ENCODE peak calls at places on chromosomes 1 and 21, in eight cellular contexts. One of them, this sample, is unnamed.
A peak's percentile ranks its signal among the peaks of the same experiment; 100 is the strongest.

GRCh38 chr1:167584581-167584980 is 31.0 kb upstream of the CREG1 start:
- DNase-seq in stomach: no peak
- DNase-seq in T-helper 2 cell: no peak
- DNase-seq in Right ventricle myocardium superior: no peak
- DNase-seq in GM04503: no peak
- DNase-seq in posterior cingulate gyrus: no peak
- DNase-seq in AG09309: no peak
- DNase-seq in NCI-H1092: no peak
- DNase-seq in this sample: no peak

GRCh38 chr1:64117492-64117891 is 85.9 kb upstream of the UBE2U start:
- DNase-seq in stomach: no peak
- DNase-seq in GM04503: no peak
- DNase-seq in NCI-H1092: no peak
- DNase-seq in Right ventricle myocardium superior: no peak
- DNase-seq in T-helper 2 cell: no peak
- DNase-seq in AG09309: no peak
- DNase-seq in posterior cingulate gyrus: no peak
- DNase-seq in this sample: no peak

GRCh38 chr1:47684964-47685762 is 247.3 kb downstream of the FOXD2 start:
- DNase-seq in Right ventricle myocardium superior: no peak
- DNase-seq in GM04503: no peak
- DNase-seq in posterior cingulate gyrus: no peak
- DNase-seq in T-helper 2 cell: no peak
- DNase-seq in AG09309: no peak
- DNase-seq in stomach: no peak
- DNase-seq in NCI-H1092: no peak
- DNase-seq in this sample: no peak

GRCh38 chr1:29849038-29849750 is 612.9 kb downstream of the PTPRU start:
- DNase-seq in NCI-H1092: peak; percentile 57
- DNase-seq in AG09309: no peak
- DNase-seq in GM04503: no peak
- DNase-seq in Right ventricle myocardium superior: no peak
- DNase-seq in T-helper 2 cell: no peak
- DNase-seq in stomach: peak; percentile 33
- DNase-seq in posterior cingulate gyrus: no peak
- DNase-seq in this sample: peak; percentile 6

GRCh38 chr21:17454315-17455027 is 58.4 kb upstream of the CXADR start:
- DNase-seq in T-helper 2 cell: no peak
- DNase-seq in GM04503: peak; percentile 55
- DNase-seq in posterior cingulate gyrus: peak; percentile 62
- DNase-seq in Right ventricle myocardium superior: peak; percentile 50
- DNase-seq in AG09309: peak; percentile 34
- DNase-seq in NCI-H1092: no peak
- DNase-seq in stomach: no peak
- DNase-seq in this sample: peak; percentile 59

GRCh38 chr21:15592271-15592860 is 137.4 kb upstream of the USP25 start:
- DNase-seq in T-helper 2 cell: no peak
- DNase-seq in posterior cingulate gyrus: no peak
- DNase-seq in AG09309: peak; percentile 10
- DNase-seq in NCI-H1092: peak; percentile 10
- DNase-seq in GM04503: no peak
- DNase-seq in stomach: no peak
- DNase-seq in Right ventricle myocardium superior: no peak
- DNase-seq in this sample: peak; percentile 36

GRCh38 chr1:154501423-154502065 is 475 bp upstream of the TDRD10 start:
- DNase-seq in NCI-H1092: no peak
- DNase-seq in stomach: peak; percentile 40
- DNase-seq in posterior cingulate gyrus: no peak
- DNase-seq in T-helper 2 cell: no peak
- DNase-seq in Right ventricle myocardium superior: peak; percentile 80
- DNase-seq in GM04503: no peak
- DNase-seq in AG09309: no peak
- DNase-seq in this sample: no peak

GRCh38 chr1:179121159-179121938 is 39.5 kb downstream of the TOR3A start:
- DNase-seq in T-helper 2 cell: no peak
- DNase-seq in NCI-H1092: no peak
- DNase-seq in Right ventricle myocardium superior: no peak
- DNase-seq in posterior cingulate gyrus: no peak
- DNase-seq in stomach: no peak
- DNase-seq in AG09309: peak; percentile 46
- DNase-seq in GM04503: no peak
- DNase-seq in this sample: peak; percentile 52

GRCh38 chr1:36525166-36525565 is 42.5 kb upstream of the CSF3R start:
- DNase-seq in posterior cingulate gyrus: no peak
- DNase-seq in Right ventricle myocardium superior: no peak
- DNase-seq in stomach: peak; percentile 17
- DNase-seq in NCI-H1092: no peak
- DNase-seq in T-helper 2 cell: no peak
- DNase-seq in AG09309: no peak
- DNase-seq in GM04503: no peak
- DNase-seq in this sample: no peak

GRCh38 chr1:235050911-235051360 is 77.7 kb downstream of the TOMM20 start:
- DNase-seq in Right ventricle myocardium superior: no peak
- DNase-seq in AG09309: peak; percentile 72
- DNase-seq in stomach: no peak
- DNase-seq in posterior cingulate gyrus: no peak
- DNase-seq in NCI-H1092: no peak
- DNase-seq in GM04503: no peak
- DNase-seq in T-helper 2 cell: no peak
- DNase-seq in this sample: peak; percentile 53

GRCh38 chr1:169326644-169327316 is 40.8 kb downstream of the NME7 start:
- DNase-seq in T-helper 2 cell: no peak
- DNase-seq in posterior cingulate gyrus: no peak
- DNase-seq in GM04503: no peak
- DNase-seq in Right ventricle myocardium superior: no peak
- DNase-seq in NCI-H1092: no peak
- DNase-seq in stomach: no peak
- DNase-seq in AG09309: no peak
- DNase-seq in this sample: no peak

GRCh38 chr1:172976222-172977041 is 74.3 kb downstream of the TNFSF18 start:
- DNase-seq in GM04503: peak; percentile 83
- DNase-seq in stomach: peak; percentile 64
- DNase-seq in AG09309: peak; percentile 91
- DNase-seq in NCI-H1092: no peak
- DNase-seq in Right ventricle myocardium superior: no peak
- DNase-seq in posterior cingulate gyrus: no peak
- DNase-seq in T-helper 2 cell: no peak
- DNase-seq in this sample: peak; percentile 94

GRCh38 chr1:215957692-215958091 is 390.6 kb downstream of the KCTD3 start:
- DNase-seq in Right ventricle myocardium superior: no peak
- DNase-seq in AG09309: no peak
- DNase-seq in posterior cingulate gyrus: no peak
- DNase-seq in NCI-H1092: no peak
- DNase-seq in T-helper 2 cell: no peak
- DNase-seq in stomach: no peak
- DNase-seq in GM04503: no peak
- DNase-seq in this sample: peak; percentile 11

GRCh38 chr1:181296180-181296579 is 187.1 kb upstream of the CACNA1E start:
- DNase-seq in GM04503: no peak
- DNase-seq in T-helper 2 cell: no peak
- DNase-seq in NCI-H1092: no peak
- DNase-seq in Right ventricle myocardium superior: no peak
- DNase-seq in stomach: no peak
- DNase-seq in AG09309: no peak
- DNase-seq in posterior cingulate gyrus: no peak
- DNase-seq in this sample: no peak

GRCh38 chr1:16924919-16925477 is 3.3 kb downstream of the CROCC start:
- DNase-seq in Right ventricle myocardium superior: no peak
- DNase-seq in AG09309: no peak
- DNase-seq in posterior cingulate gyrus: no peak
- DNase-seq in stomach: no peak
- DNase-seq in NCI-H1092: no peak
- DNase-seq in T-helper 2 cell: no peak
- DNase-seq in GM04503: no peak
- DNase-seq in this sample: no peak

GRCh38 chr1:35642472-35642955 is 1.2 kb upstream of the PSMB2 start:
- DNase-seq in GM04503: no peak
- DNase-seq in T-helper 2 cell: no peak
- DNase-seq in AG09309: no peak
- DNase-seq in posterior cingulate gyrus: no peak
- DNase-seq in NCI-H1092: no peak
- DNase-seq in Right ventricle myocardium superior: no peak
- DNase-seq in stomach: no peak
- DNase-seq in this sample: no peak

GRCh38 chr1:233514946-233515391 is 98.9 kb upstream of the KCNK1 start:
- DNase-seq in AG09309: no peak
- DNase-seq in NCI-H1092: no peak
- DNase-seq in GM04503: no peak
- DNase-seq in T-helper 2 cell: no peak
- DNase-seq in stomach: no peak
- DNase-seq in posterior cingulate gyrus: no peak
- DNase-seq in Right ventricle myocardium superior: no peak
- DNase-seq in this sample: no peak

GRCh38 chr21:41953249-41953830 is 478 bp downstream of the C2CD2 start:
- DNase-seq in GM04503: no peak
- DNase-seq in NCI-H1092: no peak
- DNase-seq in stomach: peak; percentile 30
- DNase-seq in AG09309: no peak
- DNase-seq in posterior cingulate gyrus: no peak
- DNase-seq in Right ventricle myocardium superior: peak; percentile 50
- DNase-seq in T-helper 2 cell: no peak
- DNase-seq in this sample: no peak

GRCh38 chr1:36411674-36412648 is 14.3 kb upstream of the LSM10 start:
- DNase-seq in posterior cingulate gyrus: no peak
- DNase-seq in T-helper 2 cell: no peak
- DNase-seq in stomach: no peak
- DNase-seq in NCI-H1092: peak; percentile 31
- DNase-seq in AG09309: no peak
- DNase-seq in GM04503: no peak
- DNase-seq in Right ventricle myocardium superior: no peak
- DNase-seq in this sample: no peak

GRCh38 chr1:66540434-66541032 is 6.6 kb downstream of the SGIP1 start:
- DNase-seq in NCI-H1092: no peak
- DNase-seq in GM04503: peak; percentile 65
- DNase-seq in Right ventricle myocardium superior: no peak
- DNase-seq in stomach: no peak
- DNase-seq in posterior cingulate gyrus: no peak
- DNase-seq in AG09309: no peak
- DNase-seq in T-helper 2 cell: no peak
- DNase-seq in this sample: no peak

GRCh38 chr1:31576201-31576669 is at the start of gene TINAGL1:
- DNase-seq in stomach: peak; percentile 91
- DNase-seq in GM04503: no peak
- DNase-seq in Right ventricle myocardium superior: peak; percentile 84
- DNase-seq in T-helper 2 cell: no peak
- DNase-seq in posterior cingulate gyrus: no peak
- DNase-seq in AG09309: no peak
- DNase-seq in NCI-H1092: no peak
- DNase-seq in this sample: no peak

GRCh38 chr1:207088731-207089626 is at the start of gene C4BPB:
- DNase-seq in posterior cingulate gyrus: no peak
- DNase-seq in stomach: peak; percentile 71
- DNase-seq in GM04503: no peak
- DNase-seq in NCI-H1092: no peak
- DNase-seq in AG09309: no peak
- DNase-seq in Right ventricle myocardium superior: no peak
- DNase-seq in T-helper 2 cell: no peak
- DNase-seq in this sample: no peak

GRCh38 chr1:178784131-178784536 is 59.1 kb downstream of the RALGPS2 start:
- DNase-seq in GM04503: no peak
- DNase-seq in T-helper 2 cell: no peak
- DNase-seq in Right ventricle myocardium superior: no peak
- DNase-seq in posterior cingulate gyrus: no peak
- DNase-seq in stomach: no peak
- DNase-seq in AG09309: no peak
- DNase-seq in NCI-H1092: no peak
- DNase-seq in this sample: no peak

GRCh38 chr1:46774297-46774696 is 24.5 kb upstream of the CYP4B1 start:
- DNase-seq in posterior cingulate gyrus: no peak
- DNase-seq in T-helper 2 cell: no peak
- DNase-seq in Right ventricle myocardium superior: no peak
- DNase-seq in AG09309: no peak
- DNase-seq in stomach: no peak
- DNase-seq in GM04503: no peak
- DNase-seq in NCI-H1092: no peak
- DNase-seq in this sample: no peak

GRCh38 chr1:52139817-52140540 is 1.9 kb upstream of the ZFYVE9 start:
- DNase-seq in stomach: no peak
- DNase-seq in T-helper 2 cell: no peak
- DNase-seq in GM04503: peak; percentile 65
- DNase-seq in NCI-H1092: no peak
- DNase-seq in Right ventricle myocardium superior: no peak
- DNase-seq in AG09309: peak; percentile 81
- DNase-seq in posterior cingulate gyrus: no peak
- DNase-seq in this sample: peak; percentile 71

GRCh38 chr1:2344744-2345296 is 46.5 kb downstream of the MORN1 start:
- DNase-seq in Right ventricle myocardium superior: peak; percentile 22
- DNase-seq in GM04503: no peak
- DNase-seq in stomach: no peak
- DNase-seq in NCI-H1092: no peak
- DNase-seq in posterior cingulate gyrus: peak; percentile 3
- DNase-seq in AG09309: no peak
- DNase-seq in T-helper 2 cell: no peak
- DNase-seq in this sample: no peak

GRCh38 chr21:36203603-36203889 is 46.9 kb downstream of the DOP1B start:
- DNase-seq in Right ventricle myocardium superior: no peak
- DNase-seq in stomach: peak; percentile 43
- DNase-seq in NCI-H1092: no peak
- DNase-seq in GM04503: peak; percentile 47
- DNase-seq in T-helper 2 cell: no peak
- DNase-seq in AG09309: peak; percentile 33
- DNase-seq in posterior cingulate gyrus: no peak
- DNase-seq in this sample: peak; percentile 80

GRCh38 chr1:117631361-117631760 is 25.5 kb downstream of the TENT5C start:
- DNase-seq in T-helper 2 cell: no peak
- DNase-seq in posterior cingulate gyrus: no peak
- DNase-seq in GM04503: no peak
- DNase-seq in stomach: no peak
- DNase-seq in NCI-H1092: no peak
- DNase-seq in AG09309: no peak
- DNase-seq in Right ventricle myocardium superior: no peak
- DNase-seq in this sample: no peak

GRCh38 chr21:45923146-45923545 is 58.4 kb upstream of the COL6A1 start:
- DNase-seq in NCI-H1092: no peak
- DNase-seq in stomach: peak; percentile 60
- DNase-seq in AG09309: peak; percentile 53
- DNase-seq in Right ventricle myocardium superior: peak; percentile 86
- DNase-seq in T-helper 2 cell: peak; percentile 53
- DNase-seq in GM04503: peak; percentile 12
- DNase-seq in posterior cingulate gyrus: peak; percentile 78
- DNase-seq in this sample: peak; percentile 57

GRCh38 chr1:245432221-245432620 is 277.4 kb downstream of the KIF26B start:
- DNase-seq in GM04503: no peak
- DNase-seq in stomach: no peak
- DNase-seq in posterior cingulate gyrus: no peak
- DNase-seq in Right ventricle myocardium superior: no peak
- DNase-seq in NCI-H1092: no peak
- DNase-seq in T-helper 2 cell: no peak
- DNase-seq in AG09309: no peak
- DNase-seq in this sample: no peak

GRCh38 chr21:43904316-43904925 is 39.4 kb downstream of the AGPAT3 start:
- DNase-seq in GM04503: no peak
- DNase-seq in Right ventricle myocardium superior: no peak
- DNase-seq in stomach: no peak
- DNase-seq in posterior cingulate gyrus: no peak
- DNase-seq in NCI-H1092: no peak
- DNase-seq in T-helper 2 cell: no peak
- DNase-seq in AG09309: no peak
- DNase-seq in this sample: no peak

GRCh38 chr1:37234941-37235418 is 200.7 kb upstream of the GRIK3 start:
- DNase-seq in NCI-H1092: no peak
- DNase-seq in T-helper 2 cell: no peak
- DNase-seq in AG09309: no peak
- DNase-seq in stomach: no peak
- DNase-seq in GM04503: no peak
- DNase-seq in posterior cingulate gyrus: no peak
- DNase-seq in Right ventricle myocardium superior: no peak
- DNase-seq in this sample: no peak

GRCh38 chr1:38696371-38696770 is 163.2 kb downstream of the RRAGC start:
- DNase-seq in NCI-H1092: no peak
- DNase-seq in T-helper 2 cell: no peak
- DNase-seq in GM04503: no peak
- DNase-seq in stomach: no peak
- DNase-seq in AG09309: no peak
- DNase-seq in posterior cingulate gyrus: no peak
- DNase-seq in Right ventricle myocardium superior: no peak
- DNase-seq in this sample: no peak

This sample was measured in stromal cell of bone marrow.